ENCODE peak calls at places on chromosome 12, in five cellular contexts. One of them, this sample, is unnamed.
A peak's percentile ranks its signal among the peaks of the same experiment; 100 is the strongest.

GRCh38 chr12:68293347-68293746 is 38.8 kb downstream of the MDM1 start:
- DNase-seq in stimulated activated CD4-positive, alpha-beta T cell treated with anti-CD3 and anti-CD28 coated beads, Interleukin-2, amount 100 ng/mL, for 4 hours: no peak
- DNase-seq in NCI-H1105: no peak
- DNase-seq in neural progenitor cell: no peak
- DNase-seq in HT1080: no peak
- DNase-seq in this sample: no peak

GRCh38 chr12:1937481-1938224 is 19.2 kb upstream of the CACNA2D4 start:
- DNase-seq in stimulated activated CD4-positive, alpha-beta T cell treated with anti-CD3 and anti-CD28 coated beads, Interleukin-2, amount 100 ng/mL, for 4 hours: no peak
- DNase-seq in HT1080: no peak
- DNase-seq in neural progenitor cell: no peak
- DNase-seq in NCI-H1105: no peak
- DNase-seq in this sample: no peak

GRCh38 chr12:50059440-50060119 is 2.2 kb downstream of the ASIC1 start:
- DNase-seq in neural progenitor cell: no peak
- DNase-seq in stimulated activated CD4-positive, alpha-beta T cell treated with anti-CD3 and anti-CD28 coated beads, Interleukin-2, amount 100 ng/mL, for 4 hours: peak; percentile 57
- DNase-seq in NCI-H1105: no peak
- DNase-seq in HT1080: peak; percentile 79
- DNase-seq in this sample: peak; percentile 41

GRCh38 chr12:124020398-124021024 is 47.5 kb downstream of the ZNF664 start:
- DNase-seq in neural progenitor cell: no peak
- DNase-seq in HT1080: no peak
- DNase-seq in NCI-H1105: no peak
- DNase-seq in stimulated activated CD4-positive, alpha-beta T cell treated with anti-CD3 and anti-CD28 coated beads, Interleukin-2, amount 100 ng/mL, for 4 hours: no peak
- DNase-seq in this sample: no peak

GRCh38 chr12:117098361-117099217 is 627 bp downstream of the TESC start:
- DNase-seq in NCI-H1105: no peak
- DNase-seq in HT1080: no peak
- DNase-seq in neural progenitor cell: peak; percentile 38
- DNase-seq in stimulated activated CD4-positive, alpha-beta T cell treated with anti-CD3 and anti-CD28 coated beads, Interleukin-2, amount 100 ng/mL, for 4 hours: no peak
- DNase-seq in this sample: no peak

GRCh38 chr12:101414533-101415119 is 7.1 kb upstream of the ARL1 start:
- DNase-seq in NCI-H1105: peak; percentile 29
- DNase-seq in stimulated activated CD4-positive, alpha-beta T cell treated with anti-CD3 and anti-CD28 coated beads, Interleukin-2, amount 100 ng/mL, for 4 hours: no peak
- DNase-seq in neural progenitor cell: peak; percentile 70
- DNase-seq in HT1080: peak; percentile 51
- DNase-seq in this sample: no peak

GRCh38 chr12:108562348-108563134 is at the start of gene ISCU:
- DNase-seq in HT1080: peak; percentile 96
- DNase-seq in NCI-H1105: peak; percentile 96
- DNase-seq in neural progenitor cell: peak; percentile 99
- DNase-seq in stimulated activated CD4-positive, alpha-beta T cell treated with anti-CD3 and anti-CD28 coated beads, Interleukin-2, amount 100 ng/mL, for 4 hours: peak; percentile 98
- DNase-seq in this sample: peak; percentile 94

GRCh38 chr12:105775351-105775750 is 363.4 kb downstream of the NUAK1 start:
- DNase-seq in HT1080: peak; percentile 27
- DNase-seq in neural progenitor cell: no peak
- DNase-seq in stimulated activated CD4-positive, alpha-beta T cell treated with anti-CD3 and anti-CD28 coated beads, Interleukin-2, amount 100 ng/mL, for 4 hours: no peak
- DNase-seq in NCI-H1105: no peak
- DNase-seq in this sample: no peak

GRCh38 chr12:53530920-53531319 is 23.6 kb upstream of the NPFF start:
- DNase-seq in NCI-H1105: no peak
- DNase-seq in HT1080: peak; percentile 68
- DNase-seq in neural progenitor cell: no peak
- DNase-seq in stimulated activated CD4-positive, alpha-beta T cell treated with anti-CD3 and anti-CD28 coated beads, Interleukin-2, amount 100 ng/mL, for 4 hours: no peak
- DNase-seq in this sample: no peak

GRCh38 chr12:2372178-2372577 is 319.4 kb downstream of the CACNA1C start:
- DNase-seq in HT1080: no peak
- DNase-seq in stimulated activated CD4-positive, alpha-beta T cell treated with anti-CD3 and anti-CD28 coated beads, Interleukin-2, amount 100 ng/mL, for 4 hours: no peak
- DNase-seq in NCI-H1105: peak; percentile 5
- DNase-seq in neural progenitor cell: peak; percentile 21
- DNase-seq in this sample: no peak

GRCh38 chr12:115912440-115912839 is 365.1 kb downstream of the MED13L start:
- DNase-seq in NCI-H1105: no peak
- DNase-seq in stimulated activated CD4-positive, alpha-beta T cell treated with anti-CD3 and anti-CD28 coated beads, Interleukin-2, amount 100 ng/mL, for 4 hours: no peak
- DNase-seq in neural progenitor cell: no peak
- DNase-seq in HT1080: no peak
- DNase-seq in this sample: no peak

GRCh38 chr12:6758511-6758910 is 5.6 kb upstream of the MLF2 start:
- DNase-seq in neural progenitor cell: peak; percentile 64
- DNase-seq in stimulated activated CD4-positive, alpha-beta T cell treated with anti-CD3 and anti-CD28 coated beads, Interleukin-2, amount 100 ng/mL, for 4 hours: no peak
- DNase-seq in NCI-H1105: no peak
- DNase-seq in HT1080: no peak
- DNase-seq in this sample: no peak

This sample was measured in RWPE2.